ENCODE peak calls at places on chromosomes 2 and 18, in ten cellular contexts. N is endothelial cell of umbilical vein, Y is IMR-90, E is heart right ventricle, K is endodermal cell, J is uterus, M is adrenal gland, X is coronary artery, A is cardiac muscle cell, B is BJ. O is an unnamed sample.

GRCh38 chr2:201939366-201939985 is 94.2 kb upstream of the FZD7 start:
- DNase-seq in A (peak), N (no peak), Y (no peak), X (no peak), K (peak), B (no peak), J (no peak), M (no peak), E (no peak), O (no peak)

GRCh38 chr2:69779258-69779989 is 37.5 kb downstream of the ANXA4 start:
- DNase-seq in J (no peak), A (no peak), M (peak), X (no peak), N (peak), B (no peak), K (no peak), Y (peak), E (no peak), O (no peak)

GRCh38 chr2:67256892-67257291 is 140.2 kb upstream of the ETAA1 start:
- DNase-seq in X (no peak), B (peak), Y (peak), M (no peak), N (no peak), K (no peak), E (no peak), A (no peak), J (no peak), O (peak)

GRCh38 chr2:202009019-202009481 is 24.6 kb upstream of the FZD7 start:
- DNase-seq in E (peak), J (no peak), B (no peak), K (no peak), Y (no peak), N (no peak), M (no peak), X (no peak), A (peak), O (peak)

GRCh38 chr18:22399949-22400348 is 17.8 kb downstream of the CTAGE1 start:
- DNase-seq in Y (peak), N (peak), J (no peak), E (peak), K (no peak), B (no peak), X (no peak), A (no peak), M (peak), O (no peak)

GRCh38 chr2:235394278-235394828 is 99.5 kb upstream of the AGAP1 start:
- DNase-seq in M (peak), X (no peak), Y (peak), N (no peak), E (no peak), B (peak), J (no peak), A (peak), K (no peak), O (peak)

GRCh38 chr2:231189571-231190495 is 8.6 kb upstream of the ARMC9 start:
- DNase-seq in N (peak), A (peak), J (peak), B (no peak), M (peak), Y (no peak), K (no peak), E (no peak), X (peak), O (peak)

GRCh38 chr2:106075038-106075437 is 119.1 kb downstream of the UXS1 start:
- DNase-seq in K (no peak), Y (peak), X (no peak), E (no peak), A (no peak), N (no peak), B (no peak), J (no peak), M (no peak), O (peak)

GRCh38 chr2:127663566-127664064 is 11.7 kb downstream of the LIMS2 start:
- DNase-seq in K (peak), N (no peak), M (no peak), J (peak), X (no peak), B (no peak), E (no peak), A (no peak), Y (no peak), O (no peak)

GRCh38 chr2:191501390-191502168 is 176.4 kb upstream of the NABP1 start:
- DNase-seq in J (no peak), N (peak), Y (peak), E (no peak), X (no peak), A (peak), M (no peak), K (no peak), B (no peak), O (peak)

GRCh38 chr2:180985771-180986395 is 5.5 kb downstream of the UBE2E3 start:
- DNase-seq in J (no peak), M (no peak), Y (no peak), N (no peak), X (no peak), E (no peak), B (no peak), K (no peak), A (no peak), O (no peak)

GRCh38 chr2:116435648-116436047 is 1378.8 kb upstream of the DDX18 start:
- DNase-seq in A (no peak), K (no peak), J (no peak), M (no peak), N (no peak), Y (no peak), E (no peak), B (no peak), X (no peak), O (no peak)

GRCh38 chr2:235494716-235495372 is 1.0 kb downstream of the AGAP1 start:
- DNase-seq in M (peak), A (peak), N (peak), X (no peak), E (peak), Y (peak), J (peak), K (peak), B (no peak), O (peak)

GRCh38 chr2:163515836-163516235 is 220.0 kb downstream of the FIGN start:
- DNase-seq in Y (no peak), X (no peak), J (no peak), E (no peak), K (no peak), N (no peak), B (no peak), A (no peak), M (no peak), O (no peak)

GRCh38 chr2:197097578-197098366 is 171.3 kb upstream of the PGAP1 start:
- DNase-seq in J (peak), N (no peak), A (peak), E (peak), Y (peak), B (peak), M (peak), X (peak), K (no peak), O (peak)

GRCh38 chr2:120934891-120935338 is 199.2 kb downstream of the GLI2 start:
- DNase-seq in N (no peak), B (peak), X (no peak), E (no peak), A (peak), M (peak), Y (peak), J (no peak), K (no peak), O (peak)

GRCh38 chr2:118837067-118837466 is 10.4 kb downstream of the EN1 start:
- DNase-seq in E (no peak), M (no peak), N (no peak), K (no peak), X (no peak), B (no peak), Y (no peak), J (no peak), A (no peak), O (no peak)

GRCh38 chr2:22167256-22167655 is 1043.5 kb downstream of the TDRD15 start:
- DNase-seq in Y (no peak), M (no peak), K (no peak), X (no peak), J (no peak), N (no peak), E (no peak), B (no peak), A (no peak), O (no peak)

GRCh38 chr2:120415060-120415459 is 69.1 kb downstream of the INHBB start:
- DNase-seq in Y (no peak), M (no peak), E (no peak), X (no peak), K (no peak), B (no peak), A (no peak), N (no peak), J (no peak), O (no peak)

GRCh38 chr2:20201671-20202070 is 23.3 kb downstream of the SDC1 start:
- DNase-seq in M (no peak), K (no peak), N (no peak), Y (no peak), J (no peak), E (no peak), A (no peak), B (no peak), X (no peak), O (no peak)

GRCh38 chr2:190717764-190718651 is 69.1 kb downstream of the NAB1 start:
- DNase-seq in A (no peak), M (no peak), E (no peak), B (no peak), K (no peak), J (no peak), Y (no peak), N (peak), X (no peak), O (no peak)

GRCh38 chr2:172427990-172428840 is 829 bp downstream of the ITGA6 start:
- DNase-seq in E (peak), X (no peak), M (peak), J (peak), B (no peak), N (peak), Y (no peak), A (no peak), K (peak), O (no peak)

GRCh38 chr2:173663835-173664515 is 301.2 kb downstream of the SP3 start:
- DNase-seq in X (no peak), Y (no peak), K (no peak), N (no peak), E (no peak), M (no peak), J (no peak), A (no peak), B (no peak), O (no peak)

GRCh38 chr2:72889991-72890390 is 2.8 kb downstream of the SPR start:
- DNase-seq in K (no peak), X (no peak), B (no peak), J (no peak), N (no peak), A (no peak), Y (no peak), M (no peak), E (no peak), O (no peak)

GRCh38 chr2:10400002-10400401 is 48.1 kb downstream of the ODC1 start:
- DNase-seq in A (no peak), Y (no peak), X (no peak), B (no peak), E (no peak), J (no peak), N (no peak), M (no peak), K (no peak), O (no peak)

GRCh38 chr2:67625178-67625577 is 228.0 kb downstream of the ETAA1 start:
- DNase-seq in B (no peak), J (no peak), Y (peak), E (no peak), K (no peak), X (no peak), A (peak), N (no peak), M (no peak), O (peak)

GRCh38 chr2:178241852-178242551 is 47.7 kb downstream of the OSBPL6 start:
- DNase-seq in Y (peak), B (peak), A (peak), X (no peak), M (peak), E (peak), N (peak), K (no peak), J (peak), O (peak)

GRCh38 chr2:240868286-240869108 is at the start of gene AGXT:
- DNase-seq in B (peak), A (peak), J (peak), X (peak), Y (peak), N (no peak), M (no peak), K (peak), E (no peak), O (peak)

GRCh38 chr18:63850010-63850409 is 37.5 kb upstream of the SERPINB2 start:
- DNase-seq in X (no peak), B (no peak), E (no peak), Y (peak), N (peak), A (peak), K (peak), J (no peak), M (no peak), O (peak)

GRCh38 chr2:190149942-190150341 is 87.4 kb upstream of the MSTN start:
- DNase-seq in Y (no peak), A (no peak), N (no peak), M (no peak), X (no peak), J (no peak), E (no peak), K (peak), B (no peak), O (no peak)

GRCh38 chr2:188928643-188929042 is 45.5 kb upstream of the COL3A1 start:
- DNase-seq in B (no peak), M (no peak), A (no peak), K (no peak), X (no peak), Y (no peak), J (no peak), E (no peak), N (no peak), O (no peak)

GRCh38 chr18:57881818-57882413 is 78.8 kb upstream of the ATP8B1 start:
- DNase-seq in J (peak), A (peak), X (no peak), K (peak), E (peak), B (peak), Y (peak), M (peak), N (peak), O (peak)

GRCh38 chr18:50401888-50402287 is 27.0 kb downstream of the SKA1 start:
- DNase-seq in M (peak), E (peak), A (peak), J (no peak), X (no peak), B (no peak), N (no peak), Y (peak), K (peak), O (peak)

GRCh38 chr2:12296120-12296519 is 420.6 kb upstream of the TRIB2 start:
- DNase-seq in J (no peak), Y (no peak), E (no peak), K (no peak), X (no peak), B (no peak), A (no peak), N (no peak), M (no peak), O (no peak)

GRCh38 chr2:202149155-202149762 is 76.2 kb downstream of the KIAA2012 start:
- DNase-seq in A (peak), B (no peak), N (no peak), Y (peak), M (peak), K (peak), E (peak), X (no peak), J (peak), O (no peak)

GRCh38 chr18:11741505-11742145 is 52.6 kb downstream of the GNAL start:
- DNase-seq in X (no peak), Y (no peak), K (no peak), A (no peak), J (no peak), N (no peak), E (no peak), M (no peak), B (no peak), O (no peak)

GRCh38 chr2:46303822-46304221 is 6.6 kb downstream of the EPAS1 start:
- DNase-seq in M (no peak), A (no peak), K (peak), X (no peak), J (no peak), B (no peak), Y (no peak), N (peak), E (no peak), O (no peak)

GRCh38 chr2:180699657-180700361 is 280.6 kb upstream of the UBE2E3 start:
- DNase-seq in Y (no peak), A (no peak), M (no peak), E (no peak), B (no peak), K (peak), J (no peak), N (no peak), X (no peak), O (no peak)

GRCh38 chr2:216502776-216503629 is 4.4 kb downstream of the RPL37A start:
- DNase-seq in B (no peak), A (no peak), Y (no peak), E (no peak), X (no peak), N (no peak), J (no peak), M (no peak), K (no peak), O (no peak)
- H3K4me3 ChIP-seq in B (no peak), A (no peak), Y (no peak), E (no peak), X (no peak), N (no peak), J (no peak), M (no peak), K (peak), O (no peak)

DNA sequence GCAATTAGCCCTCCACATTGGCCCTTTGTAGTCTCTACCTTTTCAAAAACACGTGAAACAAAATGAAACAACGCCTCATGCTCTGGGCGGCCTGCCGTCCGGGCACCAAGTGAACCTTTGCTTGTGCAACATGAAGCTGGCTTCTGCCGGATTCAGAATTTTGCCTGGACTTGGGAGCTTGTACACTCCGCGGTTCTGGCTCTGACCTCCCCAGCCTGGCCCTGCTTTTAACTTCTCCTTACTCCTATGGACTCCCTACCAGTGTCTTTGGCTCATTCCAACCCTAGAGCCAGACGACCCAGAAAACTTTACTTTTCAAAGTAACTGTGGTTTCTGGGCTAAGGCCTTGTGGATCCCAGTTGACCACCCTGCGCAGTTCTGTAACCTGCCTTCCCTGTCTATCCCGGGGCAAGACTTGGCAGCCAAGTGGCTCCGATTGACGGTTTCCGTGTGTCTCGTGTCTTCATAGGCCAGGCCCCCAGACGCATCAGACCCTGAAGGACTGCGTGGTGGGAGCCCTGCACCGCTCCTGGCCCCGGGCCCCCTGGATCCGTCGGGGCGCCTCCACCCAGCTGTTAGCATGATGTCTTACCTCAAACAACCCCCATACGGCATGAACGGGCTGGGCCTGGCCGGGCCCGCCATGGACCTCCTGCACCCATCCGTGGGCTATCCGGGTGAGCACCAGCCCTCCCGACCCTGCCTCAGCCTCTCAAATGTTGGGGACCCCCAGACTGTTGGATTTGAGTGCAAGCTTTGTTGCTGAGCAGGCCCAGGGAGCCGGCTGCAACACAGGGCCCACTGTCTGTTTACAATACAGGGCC is 2.0 kb downstream of the OTX1 start:
- DNase-seq in M (no peak), X (no peak), B (no peak), K (peak), A (no peak), E (no peak), Y (no peak), N (no peak), J (no peak), O (peak)
- H3K4me3 ChIP-seq in M (no peak), X (no peak), B (no peak), K (no peak), A (no peak), E (no peak), Y (no peak), N (no peak), J (no peak), O (no peak)

DNA sequence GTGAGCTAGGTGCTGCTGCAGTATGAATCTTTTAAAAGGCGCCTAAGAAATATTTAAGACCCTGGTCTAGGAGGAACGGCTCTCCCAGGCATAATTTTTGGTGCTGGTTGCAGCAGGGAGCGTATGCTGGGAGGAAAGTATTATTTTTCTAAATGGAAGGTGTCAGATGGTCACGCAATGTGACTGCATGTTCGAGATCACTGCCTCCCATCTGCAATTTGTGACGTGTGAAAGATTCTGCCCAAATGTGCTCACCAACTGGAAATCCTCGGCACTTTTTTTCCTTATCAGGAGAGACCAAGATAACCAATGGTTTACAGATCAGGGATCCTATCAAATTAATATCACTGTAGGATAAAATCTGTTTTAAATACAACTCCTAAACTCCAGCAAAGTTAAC is 95.6 kb upstream of the KLHL14 start:
- DNase-seq in Y (no peak), M (no peak), N (no peak), J (no peak), E (no peak), K (no peak), A (no peak), B (no peak), X (no peak), O (no peak)
- H3K4me3 ChIP-seq in Y (no peak), M (no peak), N (no peak), J (no peak), E (no peak), K (peak), A (no peak), B (no peak), X (no peak), O (no peak)

GRCh38 chr2:101006065-101006715 is 4.1 kb downstream of the RPL31 start:
- DNase-seq in X (no peak), B (no peak), Y (no peak), N (no peak), J (no peak), M (no peak), K (no peak), A (no peak), E (no peak), O (no peak)

GRCh38 chr2:101003278-101003775 is 1.2 kb downstream of the RPL31 start:
- DNase-seq in J (no peak), X (no peak), E (no peak), M (peak), A (peak), Y (peak), B (no peak), N (peak), K (no peak), O (no peak)

GRCh38 chr2:101001713-101002561 is at the start of gene RPL31:
- DNase-seq in B (peak), N (peak), K (peak), X (peak), A (peak), E (peak), J (peak), M (peak), Y (peak), O (peak)

GRCh38 chr2:101002562-101003277 is 631 bp downstream of the RPL31 start:
- DNase-seq in X (no peak), E (no peak), Y (no peak), M (peak), J (no peak), B (no peak), K (no peak), A (peak), N (peak), O (no peak)

DNA sequence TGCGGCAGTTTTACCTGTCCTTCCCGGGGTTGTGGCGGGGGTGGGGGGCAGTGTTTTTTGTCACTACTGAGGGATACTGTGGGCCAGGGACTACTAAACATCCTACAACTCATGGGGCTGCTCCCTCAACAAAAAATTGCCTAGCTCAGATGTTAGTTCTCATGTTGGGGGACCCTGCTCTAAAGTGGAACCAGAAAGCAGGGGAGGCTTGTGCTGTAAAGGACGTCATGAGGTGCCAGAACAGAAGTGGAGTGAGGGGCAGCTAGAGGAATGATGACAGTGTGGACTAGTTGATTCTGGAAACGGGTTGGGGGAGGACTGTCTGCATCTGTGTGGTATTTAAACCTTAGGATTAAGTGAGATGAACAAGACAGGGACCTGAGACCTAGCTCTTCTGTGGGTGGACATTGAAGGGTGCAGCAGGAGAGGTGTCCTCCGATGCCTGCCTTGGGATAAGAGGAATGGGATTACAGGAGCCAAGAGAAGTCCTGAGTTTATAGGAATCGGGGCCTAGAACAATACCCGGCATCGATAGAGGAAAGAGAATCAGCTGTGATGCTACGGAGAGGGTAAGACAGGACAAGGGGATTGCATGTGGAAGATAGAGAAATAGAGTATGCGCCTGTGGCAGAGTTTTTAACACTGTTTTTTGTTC is 2.7 kb downstream of the RPL31 start:
- DNase-seq in M (no peak), A (no peak), N (no peak), K (no peak), E (no peak), J (no peak), X (no peak), B (no peak), Y (no peak), O (no peak)
- H3K4me3 ChIP-seq in M (no peak), A (no peak), N (no peak), K (peak), E (no peak), J (no peak), X (no peak), B (no peak), Y (no peak), O (no peak)